ENCODE peak calls at places on chromosomes 12 and 14, in eight cellular contexts. A, N, C, U, D, R, G and I are unnamed samples.

GRCh38 chr12:32482226-32482625 is 82.9 kb downstream of the FGD4 start:
- DNase-seq in N (no peak), U (no peak), R (no peak), D (no peak), G (no peak), A (no peak), C (no peak), I (no peak)

GRCh38 chr14:104206281-104206904 is 68.0 kb downstream of the KIF26A start:
- DNase-seq in D (no peak), R (no peak), A (no peak), G (no peak), C (no peak), N (no peak), U (no peak), I (no peak)

GRCh38 chr12:57625261-57626032 is 7.6 kb downstream of the B4GALNT1 start:
- DNase-seq in N (no peak), D (no peak), C (no peak), G (no peak), A (no peak), U (no peak), R (no peak), I (no peak)

GRCh38 chr12:51632598-51632997 is 41.6 kb downstream of the SCN8A start:
- DNase-seq in R (no peak), G (no peak), D (no peak), U (no peak), N (no peak), A (no peak), C (no peak), I (no peak)

GRCh38 chr14:87896393-87897380 is 96.3 kb downstream of the GALC start:
- DNase-seq in G (no peak), R (no peak), A (no peak), N (peak; percentile 7), D (no peak), U (peak; percentile 60), C (peak; percentile 42), I (no peak)

GRCh38 chr12:49631336-49631907 is 8.1 kb downstream of the PRPF40B start:
- DNase-seq in D (no peak), N (no peak), C (no peak), G (no peak), U (no peak), R (no peak), A (no peak), I (no peak)

GRCh38 chr14:22391908-22392307 is 197.1 kb downstream of the DAD1 start:
- DNase-seq in R (peak; percentile 69), D (no peak), G (peak; percentile 43), A (no peak), N (no peak), C (peak; percentile 55), U (peak; percentile 37), I (peak; percentile 62)

GRCh38 chr14:90807060-90807459 is 9.2 kb downstream of the TTC7B start:
- DNase-seq in R (no peak), G (no peak), U (no peak), C (no peak), A (no peak), N (no peak), D (no peak), I (no peak)

GRCh38 chr12:109389146-109389545 is 41.4 kb downstream of the MYO1H start:
- DNase-seq in R (no peak), U (no peak), C (peak; percentile 5), A (no peak), D (no peak), N (no peak), G (peak; percentile 4), I (no peak)

GRCh38 chr12:4386756-4387155 is 7.2 kb upstream of the FGF23 start:
- DNase-seq in A (no peak), R (no peak), D (no peak), N (no peak), U (no peak), G (no peak), C (no peak), I (no peak)

GRCh38 chr14:36508418-36509051 is 11.5 kb downstream of the NKX2-1 start:
- DNase-seq in N (no peak), G (no peak), R (no peak), A (no peak), C (no peak), D (no peak), U (no peak), I (no peak)

GRCh38 chr14:45201908-45202307 is 51.1 kb downstream of the MIS18BP1 start:
- DNase-seq in A (no peak), R (no peak), D (no peak), G (no peak), C (peak; percentile 38), N (no peak), U (no peak), I (no peak)

GRCh38 chr12:112176321-112177010 is 51.1 kb downstream of the TRAFD1 start:
- DNase-seq in C (no peak), R (no peak), U (no peak), G (no peak), N (no peak), D (no peak), A (no peak), I (no peak)

GRCh38 chr12:104877107-104877705 is 80.9 kb downstream of the SLC41A2 start:
- DNase-seq in C (peak; percentile 38), G (peak; percentile 42), N (peak; percentile 29), U (peak; percentile 28), D (no peak), A (no peak), R (no peak), I (no peak)

GRCh38 chr14:23571701-23572523 is 4.3 kb upstream of the AP1G2 start:
- DNase-seq in R (no peak), N (no peak), G (no peak), U (no peak), D (no peak), A (no peak), C (no peak), I (no peak)

GRCh38 chr12:101021911-101022388 is 188.1 kb downstream of the SLC5A8 start:
- DNase-seq in N (no peak), A (no peak), D (no peak), G (no peak), R (no peak), C (peak; percentile 86), U (peak; percentile 35), I (no peak)

GRCh38 chr12:96482086-96482485 is 7.3 kb upstream of the CFAP54 start:
- DNase-seq in A (no peak), U (no peak), D (no peak), G (no peak), R (no peak), N (no peak), C (no peak), I (no peak)

GRCh38 chr12:4030938-4031702 is 157.9 kb upstream of the PARP11 start:
- DNase-seq in A (peak; percentile 61), G (peak; percentile 75), N (peak; percentile 76), R (peak; percentile 90), D (peak; percentile 36), U (peak; percentile 99), C (peak; percentile 98), I (peak; percentile 90)

GRCh38 chr14:97025722-97026121 is 228.5 kb downstream of the VRK1 start:
- DNase-seq in N (no peak), C (no peak), U (no peak), D (no peak), R (no peak), G (no peak), A (no peak), I (no peak)

GRCh38 chr12:57240926-57241555 is 9.9 kb downstream of the STAC3 start:
- DNase-seq in C (peak; percentile 50), N (no peak), D (no peak), U (no peak), G (no peak), R (no peak), A (no peak), I (no peak)

GRCh38 chr14:100842799-100843198 is 16.9 kb downstream of the MEG3 start:
- DNase-seq in U (no peak), D (no peak), C (peak; percentile 77), A (no peak), G (no peak), N (no peak), R (no peak), I (no peak)

GRCh38 chr14:32561520-32561919 is 232.4 kb downstream of the AKAP6 start:
- DNase-seq in R (no peak), U (no peak), D (no peak), N (no peak), C (peak; percentile 83), A (no peak), G (peak; percentile 0), I (no peak)

GRCh38 chr14:96811265-96811664 is 14.1 kb downstream of the VRK1 start:
- DNase-seq in C (peak; percentile 88), R (no peak), D (no peak), G (no peak), A (no peak), U (no peak), N (no peak), I (no peak)

GRCh38 chr14:100084591-100084990 is 19.4 kb downstream of the EVL start:
- DNase-seq in R (no peak), C (no peak), D (no peak), G (no peak), U (no peak), A (no peak), N (no peak), I (no peak)

GRCh38 chr14:29240046-29240445 is 473.5 kb downstream of the FOXG1 start:
- DNase-seq in G (no peak), U (no peak), C (peak; percentile 86), R (no peak), D (no peak), A (no peak), N (no peak), I (no peak)

GRCh38 chr12:113409462-113410124 is 5.9 kb upstream of the SDS start:
- DNase-seq in N (no peak), U (no peak), A (no peak), C (no peak), G (no peak), R (no peak), D (no peak), I (no peak)

GRCh38 chr14:100408350-100409015 is 85.3 kb downstream of the SLC25A47 start:
- DNase-seq in A (no peak), G (no peak), D (no peak), R (no peak), C (peak; percentile 88), N (peak; percentile 3), U (no peak), I (no peak)

GRCh38 chr14:93685121-93685520 is 103.2 kb downstream of the PRIMA1 start:
- DNase-seq in R (no peak), C (no peak), G (no peak), A (no peak), D (no peak), N (no peak), U (no peak), I (no peak)

GRCh38 chr14:46661728-46662127 is 10.1 kb upstream of the RPL10L start:
- DNase-seq in R (no peak), U (no peak), D (no peak), A (no peak), C (no peak), G (no peak), N (no peak), I (no peak)

GRCh38 chr12:19852100-19852855 is 413.0 kb downstream of the AEBP2 start:
- DNase-seq in G (no peak), D (no peak), U (no peak), R (no peak), A (no peak), C (peak; percentile 9), N (no peak), I (no peak)

GRCh38 chr14:43369710-43370109 is 1137.4 kb downstream of the FSCB start:
- DNase-seq in D (no peak), N (no peak), C (no peak), G (no peak), U (no peak), A (no peak), R (no peak), I (no peak)

GRCh38 chr12:68557011-68557715 is 53.5 kb upstream of the RAP1B start:
- DNase-seq in A (no peak), C (peak; percentile 91), D (no peak), N (no peak), R (no peak), U (no peak), G (no peak), I (no peak)

GRCh38 chr14:80275208-80275850 is 64.0 kb upstream of the DIO2 start:
- DNase-seq in U (no peak), C (peak; percentile 52), A (no peak), N (no peak), R (no peak), D (no peak), G (no peak), I (no peak)

GRCh38 chr14:105375635-105376057 is 22.7 kb upstream of the TEX22 start:
- DNase-seq in D (no peak), U (no peak), A (peak; percentile 23), C (no peak), G (no peak), N (no peak), R (no peak), I (no peak)